ENCODE peak calls at places on chromosomes 7 and 10, in four cellular contexts. One of them, this sample, is unnamed.

GRCh38 chr10:35140126-35140525 is 13.5 kb downstream of the CREM start:
- DNase-seq in ovary: no peak
- DNase-seq in A549: no peak
- DNase-seq in transverse colon: no peak
- DNase-seq in this sample: no peak

GRCh38 chr10:23192396-23192740 is 256 bp downstream of the PTF1A start:
- DNase-seq in ovary: no peak
- DNase-seq in A549: no peak
- DNase-seq in transverse colon: no peak
- DNase-seq in this sample: no peak

GRCh38 chr7:5375925-5376324 is 47.7 kb downstream of the TNRC18 start:
- DNase-seq in ovary: no peak
- DNase-seq in A549: no peak
- DNase-seq in transverse colon: no peak
- DNase-seq in this sample: no peak

GRCh38 chr10:29304259-29305030 is 15.6 kb downstream of the LYZL1 start:
- DNase-seq in A549: peak; percentile 79
- DNase-seq in ovary: peak; percentile 71
- DNase-seq in transverse colon: peak; percentile 41
- DNase-seq in this sample: peak; percentile 80

GRCh38 chr10:108685863-108686531 is 1237.3 kb downstream of the XPNPEP1 start:
- DNase-seq in ovary: no peak
- DNase-seq in transverse colon: no peak
- DNase-seq in A549: no peak
- DNase-seq in this sample: no peak

GRCh38 chr10:14698487-14699170 is 76.1 kb downstream of the FAM107B start:
- DNase-seq in A549: no peak
- DNase-seq in transverse colon: no peak
- DNase-seq in ovary: no peak
- DNase-seq in this sample: no peak

GRCh38 chr10:70549962-70550845 is 52.3 kb downstream of the PRF1 start:
- DNase-seq in ovary: peak; percentile 73
- DNase-seq in transverse colon: peak; percentile 68
- DNase-seq in A549: peak; percentile 78
- DNase-seq in this sample: peak; percentile 88

GRCh38 chr10:132977807-132978206 is 35.4 kb upstream of the CFAP46 start:
- DNase-seq in transverse colon: no peak
- DNase-seq in ovary: no peak
- DNase-seq in A549: no peak
- DNase-seq in this sample: no peak

GRCh38 chr7:50632561-50633413 is 67.6 kb upstream of the DDC start:
- DNase-seq in ovary: no peak
- DNase-seq in A549: peak; percentile 35
- DNase-seq in transverse colon: peak; percentile 59
- DNase-seq in this sample: peak; percentile 74

GRCh38 chr7:155803418-155804376 is 8.6 kb downstream of the SHH start:
- DNase-seq in A549: no peak
- DNase-seq in ovary: no peak
- DNase-seq in transverse colon: peak; percentile 82
- DNase-seq in this sample: peak; percentile 66

GRCh38 chr7:159030490-159031134 is 114.1 kb downstream of the VIPR2 start:
- DNase-seq in transverse colon: peak; percentile 56
- DNase-seq in ovary: peak; percentile 82
- DNase-seq in A549: peak; percentile 83
- DNase-seq in this sample: peak; percentile 97

GRCh38 chr7:1343551-1343950 is 110.9 kb downstream of the UNCX start:
- DNase-seq in A549: no peak
- DNase-seq in transverse colon: no peak
- DNase-seq in ovary: no peak
- DNase-seq in this sample: no peak

GRCh38 chr10:49552277-49552676 is 13.4 kb upstream of the ERCC6 start:
- DNase-seq in transverse colon: no peak
- DNase-seq in A549: no peak
- DNase-seq in ovary: no peak
- DNase-seq in this sample: no peak

GRCh38 chr7:124898523-124898922 is 31.1 kb downstream of the POT1 start:
- DNase-seq in ovary: no peak
- DNase-seq in transverse colon: no peak
- DNase-seq in A549: no peak
- DNase-seq in this sample: no peak

GRCh38 chr10:84375011-84375410 is 46.6 kb downstream of the CCSER2 start:
- DNase-seq in transverse colon: no peak
- DNase-seq in ovary: no peak
- DNase-seq in A549: no peak
- DNase-seq in this sample: peak; percentile 29

GRCh38 chr7:130990178-130990832 is 256.3 kb upstream of the KLF14 start:
- DNase-seq in ovary: no peak
- DNase-seq in A549: no peak
- DNase-seq in transverse colon: peak; percentile 75
- DNase-seq in this sample: no peak

GRCh38 chr7:98569606-98570337 is 47.3 kb upstream of the NPTX2 start:
- DNase-seq in transverse colon: peak; percentile 9
- DNase-seq in A549: no peak
- DNase-seq in ovary: no peak
- DNase-seq in this sample: no peak

GRCh38 chr7:22671177-22671879 is 55.7 kb upstream of the IL6 start:
- DNase-seq in A549: no peak
- DNase-seq in ovary: no peak
- DNase-seq in transverse colon: no peak
- DNase-seq in this sample: no peak

GRCh38 chr7:96973986-96974385 is 31.4 kb upstream of the DLX6 start:
- DNase-seq in A549: no peak
- DNase-seq in ovary: no peak
- DNase-seq in transverse colon: no peak
- DNase-seq in this sample: no peak

GRCh38 chr7:585873-586272 is 66.2 kb upstream of the PDGFA start:
- DNase-seq in A549: no peak
- DNase-seq in ovary: no peak
- DNase-seq in transverse colon: no peak
- DNase-seq in this sample: no peak

GRCh38 chr10:70508912-70509366 is 30.4 kb downstream of the PALD1 start:
- DNase-seq in A549: no peak
- DNase-seq in ovary: peak; percentile 59
- DNase-seq in transverse colon: peak; percentile 50
- DNase-seq in this sample: peak; percentile 60

GRCh38 chr10:7029672-7030071 is 381.2 kb downstream of the SFMBT2 start:
- DNase-seq in A549: no peak
- DNase-seq in transverse colon: no peak
- DNase-seq in ovary: no peak
- DNase-seq in this sample: no peak

GRCh38 chr7:149626972-149627371 is 129.4 kb upstream of the ZNF746 start:
- DNase-seq in ovary: no peak
- DNase-seq in transverse colon: no peak
- DNase-seq in A549: no peak
- DNase-seq in this sample: no peak

GRCh38 chr10:71837085-71837827 is 13.8 kb downstream of the PSAP start:
- DNase-seq in ovary: no peak
- DNase-seq in A549: peak; percentile 35
- DNase-seq in transverse colon: no peak
- DNase-seq in this sample: peak; percentile 40

GRCh38 chr7:91826377-91826776 is 54.1 kb downstream of the MTERF1 start:
- DNase-seq in transverse colon: no peak
- DNase-seq in A549: no peak
- DNase-seq in ovary: no peak
- DNase-seq in this sample: no peak

GRCh38 chr10:97785731-97786130 is 13.9 kb upstream of the SFRP5 start:
- DNase-seq in ovary: no peak
- DNase-seq in A549: no peak
- DNase-seq in transverse colon: no peak
- DNase-seq in this sample: no peak

GRCh38 chr10:58444336-58444735 is 59.1 kb downstream of the TFAM start:
- DNase-seq in transverse colon: no peak
- DNase-seq in A549: no peak
- DNase-seq in ovary: no peak
- DNase-seq in this sample: no peak
- TF ChIP-seq EP300 in transverse colon: no peak
- TF ChIP-seq EP300 in A549: no peak
- TF ChIP-seq EP300 in ovary: no peak
- TF ChIP-seq EP300 in this sample: no peak

DNA sequence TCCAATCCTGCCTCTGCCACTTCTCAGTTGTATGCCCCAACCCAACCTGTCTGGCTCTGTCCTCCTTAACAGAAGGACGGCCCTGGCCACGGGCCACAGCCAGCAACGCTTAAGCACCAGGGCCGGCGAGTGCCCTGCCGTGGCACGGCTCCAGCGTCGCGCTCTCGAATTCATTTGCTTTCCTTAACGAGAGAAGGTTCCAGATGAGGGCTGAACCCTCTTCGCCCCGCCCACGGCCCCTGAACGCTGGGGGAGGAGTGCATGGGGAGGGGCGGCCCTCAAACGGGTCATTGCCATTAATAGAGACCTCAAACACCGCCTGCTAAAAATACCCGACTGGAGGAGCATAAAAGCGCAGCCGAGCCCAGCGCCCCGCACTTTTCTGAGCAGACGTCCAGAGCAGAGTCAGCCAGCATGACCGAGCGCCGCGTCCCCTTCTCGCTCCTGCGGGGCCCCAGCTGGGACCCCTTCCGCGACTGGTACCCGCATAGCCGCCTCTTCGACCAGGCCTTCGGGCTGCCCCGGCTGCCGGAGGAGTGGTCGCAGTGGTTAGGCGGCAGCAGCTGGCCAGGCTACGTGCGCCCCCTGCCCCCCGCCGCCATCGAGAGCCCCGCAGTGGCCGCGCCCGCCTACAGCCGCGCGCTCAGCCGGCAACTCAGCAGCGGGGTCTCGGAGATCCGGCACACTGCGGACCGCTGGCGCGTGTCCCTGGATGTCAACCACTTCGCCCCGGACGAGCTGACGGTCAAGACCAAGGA is at the start of gene HSPB1:
- DNase-seq in ovary: peak; percentile 90
- DNase-seq in transverse colon: peak; percentile 94
- DNase-seq in A549: peak; percentile 73
- DNase-seq in this sample: peak; percentile 93
- TF ChIP-seq EP300 in ovary: no peak
- TF ChIP-seq EP300 in transverse colon: no peak
- TF ChIP-seq EP300 in A549: no peak
- TF ChIP-seq EP300 in this sample: peak; percentile 93

GRCh38 chr7:120588862-120589261 is 269.1 kb downstream of the TSPAN12 start:
- DNase-seq in A549: no peak
- DNase-seq in transverse colon: no peak
- DNase-seq in ovary: no peak
- DNase-seq in this sample: no peak
- TF ChIP-seq EP300 in A549: no peak
- TF ChIP-seq EP300 in transverse colon: no peak
- TF ChIP-seq EP300 in ovary: no peak
- TF ChIP-seq EP300 in this sample: no peak

GRCh38 chr10:78033623-78034470 is at the start of gene RPS24:
- DNase-seq in transverse colon: peak; percentile 96
- DNase-seq in ovary: peak; percentile 96
- DNase-seq in A549: peak; percentile 95
- DNase-seq in this sample: peak; percentile 95
- TF ChIP-seq EP300 in transverse colon: no peak
- TF ChIP-seq EP300 in ovary: no peak
- TF ChIP-seq EP300 in A549: no peak
- TF ChIP-seq EP300 in this sample: no peak

GRCh38 chr7:28815369-28815927 is 142.7 kb downstream of the TRIL start:
- DNase-seq in ovary: no peak
- DNase-seq in transverse colon: no peak
- DNase-seq in A549: no peak
- DNase-seq in this sample: no peak
- TF ChIP-seq EP300 in ovary: no peak
- TF ChIP-seq EP300 in transverse colon: no peak
- TF ChIP-seq EP300 in A549: no peak
- TF ChIP-seq EP300 in this sample: no peak

GRCh38 chr10:16999665-17000451 is 129.8 kb downstream of the CUBN start:
- DNase-seq in ovary: peak; percentile 56
- DNase-seq in A549: no peak
- DNase-seq in transverse colon: no peak
- DNase-seq in this sample: no peak
- TF ChIP-seq EP300 in ovary: no peak
- TF ChIP-seq EP300 in A549: no peak
- TF ChIP-seq EP300 in transverse colon: no peak
- TF ChIP-seq EP300 in this sample: peak; percentile 50

DNA sequence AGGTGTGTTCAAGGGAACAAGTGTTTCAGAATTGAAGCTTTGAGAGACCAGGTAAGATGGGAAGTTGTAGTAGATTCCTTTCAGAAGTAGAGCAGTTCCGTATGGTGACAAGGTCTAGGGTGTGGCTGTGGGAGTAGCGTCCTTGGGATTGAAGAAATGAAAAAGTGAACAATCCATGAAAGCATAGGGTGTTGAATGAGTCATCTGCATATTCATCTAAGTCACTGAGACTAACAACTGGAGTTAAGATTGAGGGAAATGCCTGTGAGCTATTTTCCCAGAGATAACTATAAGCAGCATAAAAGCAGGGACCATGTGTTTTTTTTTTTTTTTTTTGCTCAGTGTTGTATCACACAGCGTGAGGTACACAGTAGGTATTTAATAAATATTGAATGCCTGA is 134.8 kb downstream of the PHTF2 start:
- DNase-seq in ovary: no peak
- DNase-seq in A549: peak; percentile 20
- DNase-seq in transverse colon: peak; percentile 11
- DNase-seq in this sample: no peak
- TF ChIP-seq EP300 in ovary: no peak
- TF ChIP-seq EP300 in A549: no peak
- TF ChIP-seq EP300 in transverse colon: no peak
- TF ChIP-seq EP300 in this sample: no peak

GRCh38 chr10:62008196-62008595 is 106.7 kb downstream of the ARID5B start:
- DNase-seq in transverse colon: no peak
- DNase-seq in ovary: no peak
- DNase-seq in A549: no peak
- DNase-seq in this sample: no peak
- TF ChIP-seq EP300 in transverse colon: no peak
- TF ChIP-seq EP300 in ovary: no peak
- TF ChIP-seq EP300 in A549: no peak
- TF ChIP-seq EP300 in this sample: no peak

GRCh38 chr10:61010863-61011262 is 66.9 kb upstream of the RHOBTB1 start:
- DNase-seq in A549: no peak
- DNase-seq in ovary: no peak
- DNase-seq in transverse colon: no peak
- DNase-seq in this sample: no peak
- TF ChIP-seq EP300 in A549: no peak
- TF ChIP-seq EP300 in ovary: no peak
- TF ChIP-seq EP300 in transverse colon: no peak
- TF ChIP-seq EP300 in this sample: no peak